ENCODE peak calls at places on chromosomes 2 and 18, in ten cellular contexts. B, Q, T, G, Z, P, H, K, M and D are unnamed samples.

GRCh38 chr2:72923833-72924352 is 6.6 kb downstream of the EMX1 start:
- DNase-seq in B (no peak), Q (no peak), T (no peak), G (no peak), Z (no peak), P (peak), H (no peak), K (no peak), M (no peak), D (no peak)

GRCh38 chr2:80968450-80968849 is 663.9 kb upstream of the LRRTM1 start:
- DNase-seq in B (no peak), Q (no peak), T (no peak), G (no peak), Z (no peak), P (no peak), H (no peak), K (no peak), M (no peak), D (no peak)

GRCh38 chr2:43224131-43224570 is 2.3 kb downstream of the ZFP36L2 start:
- DNase-seq in B (peak), Q (peak), T (peak), G (peak), Z (no peak), P (peak), H (peak), K (peak), M (no peak), D (peak)

GRCh38 chr18:58997811-58998337 is 133.2 kb downstream of the ZNF532 start:
- DNase-seq in B (no peak), Q (peak), T (no peak), G (peak), Z (no peak), P (no peak), H (peak), K (no peak), M (no peak), D (no peak)

GRCh38 chr2:24917086-24917485 is 3.0 kb downstream of the ADCY3 start:
- DNase-seq in B (no peak), Q (no peak), T (no peak), G (no peak), Z (no peak), P (no peak), H (peak), K (no peak), M (no peak), D (no peak)

GRCh38 chr2:155281907-155282306 is 583.4 kb downstream of the KCNJ3 start:
- DNase-seq in B (no peak), Q (no peak), T (no peak), G (no peak), Z (no peak), P (no peak), H (no peak), K (no peak), M (no peak), D (no peak)

GRCh38 chr2:59604143-59604542 is 949.3 kb downstream of the BCL11A start:
- DNase-seq in B (no peak), Q (no peak), T (no peak), G (no peak), Z (no peak), P (no peak), H (no peak), K (no peak), M (no peak), D (no peak)

GRCh38 chr2:55871637-55872036 is 51.9 kb downstream of the EFEMP1 start:
- DNase-seq in B (no peak), Q (no peak), T (no peak), G (no peak), Z (no peak), P (no peak), H (no peak), K (no peak), M (no peak), D (no peak)

GRCh38 chr2:207854484-207855386 is 85.0 kb upstream of the FZD5 start:
- DNase-seq in B (no peak), Q (no peak), T (no peak), G (peak), Z (no peak), P (no peak), H (no peak), K (no peak), M (no peak), D (no peak)

GRCh38 chr2:122660786-122661634 is 905.6 kb downstream of the TSN start:
- DNase-seq in B (no peak), Q (no peak), T (no peak), G (no peak), Z (no peak), P (no peak), H (peak), K (no peak), M (no peak), D (no peak)

GRCh38 chr18:5582849-5583667 is 39.3 kb upstream of the EPB41L3 start:
- DNase-seq in B (peak), Q (peak), T (peak), G (peak), Z (no peak), P (no peak), H (peak), K (no peak), M (no peak), D (no peak)

GRCh38 chr2:23649819-23650218 is 264.8 kb downstream of the KLHL29 start:
- DNase-seq in B (no peak), Q (no peak), T (no peak), G (peak), Z (no peak), P (no peak), H (peak), K (peak), M (no peak), D (no peak)

DNA sequence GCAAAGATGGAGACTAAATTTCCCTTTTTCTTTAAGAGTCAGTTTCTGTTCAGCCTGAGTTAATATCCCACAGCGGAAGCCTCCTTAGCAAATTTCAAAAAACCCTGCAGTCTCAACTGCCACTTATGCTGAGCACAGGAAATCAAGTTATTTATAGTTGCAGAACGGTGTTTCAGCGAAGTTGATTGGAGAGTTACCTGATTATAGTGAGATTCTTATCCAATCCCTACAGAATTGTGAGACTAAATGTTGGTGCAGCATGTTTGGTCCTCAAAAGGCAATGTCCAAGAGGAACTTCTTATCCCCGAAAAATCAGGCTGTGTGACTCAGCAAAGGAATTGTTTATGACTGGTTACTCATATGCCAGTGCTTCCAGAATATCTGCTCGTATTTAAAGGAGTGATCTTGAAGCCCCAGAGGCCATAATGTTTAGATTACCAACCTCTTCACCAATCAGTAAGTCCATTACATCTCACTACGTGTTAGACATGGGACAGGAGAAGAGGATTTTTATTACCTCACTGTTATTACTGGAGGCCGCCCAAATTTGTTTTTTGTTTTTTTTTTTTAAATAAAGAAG is 67.9 kb downstream of the LRRFIP1 start:
- DNase-seq in B (peak), Q (peak), T (no peak), G (peak), Z (no peak), P (no peak), H (peak), K (no peak), M (peak), D (no peak)
- H3K4me3 ChIP-seq in B (peak), Q (no peak), T (no peak), G (peak), Z (peak), P (no peak), H (peak), K (peak), M (peak), D (peak)

GRCh38 chr18:54798186-54798585 is 30.1 kb upstream of the RAB27B start:
- DNase-seq in B (no peak), Q (no peak), T (no peak), G (no peak), Z (no peak), P (no peak), H (no peak), K (no peak), M (no peak), D (no peak)
- H3K4me3 ChIP-seq in B (no peak), Q (no peak), T (no peak), G (no peak), Z (no peak), P (no peak), H (no peak), K (no peak), M (no peak), D (no peak)

DNA sequence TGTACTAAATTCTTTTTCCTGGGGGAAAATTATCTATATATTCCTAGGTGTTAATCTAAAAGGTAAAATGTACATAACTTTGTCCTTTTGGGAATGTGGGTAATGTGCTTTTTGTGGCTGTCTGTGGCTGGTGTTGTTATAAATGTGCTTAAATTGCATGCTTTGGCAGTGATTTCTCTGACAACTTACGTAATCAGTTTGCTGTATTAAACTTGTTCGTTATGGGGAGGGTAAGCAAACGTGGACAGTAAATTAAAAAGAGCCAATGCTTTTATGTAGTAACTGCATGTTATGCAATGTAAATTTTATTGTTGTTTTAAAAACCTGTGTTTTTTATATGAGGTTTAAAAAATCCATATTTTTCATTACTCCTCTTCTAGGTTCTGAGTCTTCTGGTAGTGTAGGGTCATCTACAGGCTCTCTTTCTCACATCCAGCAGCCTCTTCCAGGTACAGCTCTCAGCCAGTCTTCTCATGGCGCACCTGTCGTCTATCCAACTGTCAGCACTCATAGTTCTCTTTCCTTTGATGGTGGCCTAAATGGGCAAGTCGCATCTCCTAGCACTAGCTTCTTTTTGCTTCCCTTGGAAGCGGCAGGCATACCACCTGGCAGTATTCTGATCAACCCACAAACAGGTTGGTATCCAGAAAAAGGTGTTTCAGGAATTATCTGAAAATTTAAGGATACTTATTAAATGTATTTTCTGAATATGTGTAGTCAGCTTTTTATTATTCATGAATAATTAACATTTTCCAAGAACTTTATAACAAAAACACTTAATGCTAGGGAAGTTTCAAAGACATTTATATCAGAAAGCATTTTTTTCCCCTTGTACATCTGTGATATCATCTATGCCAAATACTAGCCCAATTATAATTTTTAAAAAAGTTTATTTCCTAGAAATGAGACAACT is 100.2 kb upstream of the UBXN4 start:
- DNase-seq in B (no peak), Q (no peak), T (no peak), G (no peak), Z (no peak), P (no peak), H (no peak), K (no peak), M (no peak), D (no peak)
- H3K4me3 ChIP-seq in B (no peak), Q (no peak), T (no peak), G (no peak), Z (no peak), P (no peak), H (no peak), K (no peak), M (no peak), D (no peak)

GRCh38 chr2:202022755-202023154 is 10.9 kb upstream of the FZD7 start:
- DNase-seq in B (no peak), Q (no peak), T (no peak), G (no peak), Z (no peak), P (no peak), H (no peak), K (no peak), M (no peak), D (no peak)
- H3K4me3 ChIP-seq in B (no peak), Q (no peak), T (no peak), G (no peak), Z (no peak), P (no peak), H (no peak), K (no peak), M (no peak), D (no peak)